ENCODE peak calls at places on chromosomes 12 and 14, in four cellular contexts. C is HepG2, Q is Panc1, J is K562. F is an unnamed sample.

GRCh38 chr14:42095155-42095554 is 488.5 kb downstream of the LRFN5 start:
- DNase-seq in C (no peak), Q (no peak), J (no peak), F (no peak)

GRCh38 chr12:28191018-28191595 is 851 bp downstream of the CCDC91 start:
- DNase-seq in C (no peak), Q (no peak), J (peak), F (no peak)

GRCh38 chr12:119061208-119061796 is 80.0 kb downstream of the SRRM4 start:
- DNase-seq in C (peak), Q (no peak), J (peak), F (no peak)

GRCh38 chr14:105508601-105509000 is 17.6 kb downstream of the TEDC1 start:
- DNase-seq in C (no peak), Q (no peak), J (no peak), F (no peak)

GRCh38 chr14:65940056-65940735 is 527.7 kb downstream of the FUT8 start:
- DNase-seq in C (peak), Q (no peak), J (peak), F (peak)

GRCh38 chr12:76259071-76259470 is 89.1 kb downstream of the BBS10 start:
- DNase-seq in C (no peak), Q (no peak), J (no peak), F (no peak)

GRCh38 chr12:107780298-107780697 is 5.8 kb downstream of the ASCL4 start:
- DNase-seq in C (no peak), Q (no peak), J (no peak), F (no peak)

GRCh38 chr14:49879683-49880204 is 13.1 kb upstream of the ARF6 start:
- DNase-seq in C (peak), Q (no peak), J (peak), F (peak)

GRCh38 chr12:1936406-1937320 is 18.2 kb upstream of the CACNA2D4 start:
- DNase-seq in C (no peak), Q (no peak), J (no peak), F (no peak)

GRCh38 chr14:53692451-53693330 is 263.9 kb downstream of the BMP4 start:
- DNase-seq in C (no peak), Q (no peak), J (no peak), F (no peak)

GRCh38 chr14:60317609-60318008 is 68.6 kb downstream of the PPM1A start:
- DNase-seq in C (no peak), Q (no peak), J (no peak), F (no peak)

GRCh38 chr14:78754059-78754458 is 583.9 kb downstream of the NRXN3 start:
- DNase-seq in C (no peak), Q (no peak), J (no peak), F (no peak)

GRCh38 chr14:64112859-64113258 is 181.3 kb downstream of the ESR2 start:
- DNase-seq in C (no peak), Q (no peak), J (no peak), F (no peak)

GRCh38 chr12:3632256-3633240 is 120.4 kb downstream of the CRACR2A start:
- DNase-seq in C (no peak), Q (no peak), J (no peak), F (no peak)

GRCh38 chr12:124513297-124513867 is 54.0 kb downstream of the NCOR2 start:
- DNase-seq in C (no peak), Q (no peak), J (no peak), F (no peak)

GRCh38 chr14:28661171-28661772 is 105.3 kb upstream of the FOXG1 start:
- DNase-seq in C (peak), Q (no peak), J (no peak), F (no peak)

GRCh38 chr14:91413547-91414474 is 3.8 kb downstream of the CCDC88C start:
- DNase-seq in C (no peak), Q (no peak), J (no peak), F (no peak)

GRCh38 chr14:66046035-66046434 is 440.1 kb upstream of the CCDC196 start:
- DNase-seq in C (no peak), Q (no peak), J (no peak), F (no peak)

GRCh38 chr14:89858084-89858483 is 96.4 kb downstream of the EFCAB11 start:
- DNase-seq in C (no peak), Q (no peak), J (no peak), F (no peak)

GRCh38 chr14:96092936-96093335 is 53.8 kb downstream of the C14orf132 start:
- DNase-seq in C (no peak), Q (no peak), J (no peak), F (no peak)

GRCh38 chr12:50017047-50017446 is 8.2 kb downstream of the RACGAP1 start:
- DNase-seq in C (no peak), Q (no peak), J (no peak), F (no peak)

GRCh38 chr12:52788111-52788875 is 7.6 kb downstream of the KRT3 start:
- DNase-seq in C (no peak), Q (no peak), J (no peak), F (no peak)

GRCh38 chr14:106318700-106319099 is 792.3 kb downstream of the TMEM121 start:
- DNase-seq in C (no peak), Q (no peak), J (peak), F (no peak)

GRCh38 chr12:52976574-52977071 is 27.7 kb downstream of the KRT18 start:
- DNase-seq in C (no peak), Q (no peak), J (no peak), F (no peak)

GRCh38 chr12:76755829-76756379 is 8.0 kb upstream of the ZDHHC17 start:
- DNase-seq in C (no peak), Q (no peak), J (no peak), F (no peak)

GRCh38 chr12:109494348-109494881 is 17.0 kb downstream of the UBE3B start:
- DNase-seq in C (peak), Q (no peak), J (no peak), F (no peak)

GRCh38 chr14:53591816-53592215 is 364.8 kb downstream of the BMP4 start:
- DNase-seq in C (no peak), Q (no peak), J (no peak), F (no peak)

GRCh38 chr12:113174461-113175384 is 10.6 kb downstream of the DDX54 start:
- DNase-seq in C (peak), Q (no peak), J (peak), F (no peak)

GRCh38 chr14:92108345-92109254 is 2.2 kb upstream of the ATXN3 start:
- DNase-seq in C (peak), Q (no peak), J (no peak), F (no peak)

GRCh38 chr14:34098045-34098984 is 147.4 kb upstream of the EGLN3 start:
- DNase-seq in C (peak), Q (no peak), J (peak), F (peak)

GRCh38 chr12:68972570-68972969 is 39.6 kb upstream of the CPM start:
- DNase-seq in C (peak), Q (no peak), J (no peak), F (no peak)

GRCh38 chr14:99678198-99678597 is 5.9 kb upstream of the CYP46A1 start:
- DNase-seq in C (no peak), Q (no peak), J (no peak), F (no peak)

GRCh38 chr14:99679543-99679942 is 4.6 kb upstream of the CYP46A1 start:
- DNase-seq in C (no peak), Q (no peak), J (no peak), F (no peak)

GRCh38 chr14:99679996-99680395 is 4.1 kb upstream of the CYP46A1 start:
- DNase-seq in C (no peak), Q (no peak), J (no peak), F (no peak)

GRCh38 chr14:99677231-99677891 is 6.7 kb upstream of the CYP46A1 start:
- DNase-seq in C (no peak), Q (no peak), J (no peak), F (no peak)

GRCh38 chr14:99679111-99679510 is 5.0 kb upstream of the CYP46A1 start:
- DNase-seq in C (no peak), Q (no peak), J (no peak), F (no peak)
- TF ChIP-seq TCF7L2 in C (no peak), Q (no peak), J (no peak), F (no peak)

GRCh38 chr12:129840145-129840884 is 63.5 kb downstream of the TMEM132D start:
- DNase-seq in C (no peak), Q (no peak), J (no peak), F (no peak)

GRCh38 chr12:129848921-129849320 is 54.9 kb downstream of the TMEM132D start:
- DNase-seq in C (no peak), Q (no peak), J (no peak), F (no peak)

GRCh38 chr12:129839679-129840078 is 64.1 kb downstream of the TMEM132D start:
- DNase-seq in C (no peak), Q (no peak), J (no peak), F (no peak)

GRCh38 chr12:129847063-129847462 is 56.8 kb downstream of the TMEM132D start:
- DNase-seq in C (no peak), Q (no peak), J (no peak), F (no peak)

GRCh38 chr12:129844662-129845061 is 59.2 kb downstream of the TMEM132D start:
- DNase-seq in C (no peak), Q (no peak), J (no peak), F (no peak)
- TF ChIP-seq TCF7L2 in C (no peak), Q (no peak), J (no peak), F (no peak)

DNA sequence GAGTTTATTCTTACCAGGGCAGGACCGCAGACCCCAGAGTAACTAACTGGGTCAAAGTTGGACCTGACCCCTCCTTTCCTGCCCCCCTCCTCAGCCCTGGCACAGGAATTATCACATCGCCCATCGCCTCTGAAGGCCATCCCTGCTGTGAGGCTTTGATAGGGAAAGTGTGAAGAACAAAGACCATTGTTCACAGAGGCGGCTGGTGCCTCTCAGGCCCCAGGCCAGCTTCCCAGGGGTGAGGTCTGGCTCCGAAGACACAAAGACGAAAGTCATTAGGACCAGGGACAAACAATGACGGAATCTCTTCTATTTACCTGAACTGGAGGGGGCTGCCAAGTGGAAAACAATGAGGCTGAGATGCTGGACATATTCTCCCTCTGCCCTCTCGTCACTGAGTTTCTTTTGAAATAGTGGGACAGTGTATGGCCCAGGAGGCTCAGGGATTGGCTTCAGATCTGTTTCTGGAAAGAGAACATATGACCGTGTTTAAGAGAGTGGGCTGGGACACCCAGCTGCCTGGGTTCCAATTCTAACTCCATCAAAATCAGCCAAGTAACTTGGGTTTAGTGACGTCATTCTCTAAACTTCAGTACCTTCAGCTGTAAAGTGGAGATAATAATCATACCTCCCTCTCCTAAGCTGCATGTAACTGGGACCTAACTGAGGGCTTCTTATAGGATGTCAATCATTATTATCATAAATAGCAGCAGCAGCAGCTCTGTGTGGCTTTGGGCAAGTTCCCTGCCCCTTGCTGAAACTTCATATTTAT is 769.4 kb downstream of the MED13L start:
- DNase-seq in C (peak), Q (no peak), J (no peak), F (no peak)
- TF ChIP-seq TCF7L2 in C (no peak), Q (no peak), J (no peak), F (peak)

GRCh38 chr12:103908877-103909276 is 21.3 kb upstream of the HSP90B1 start:
- DNase-seq in C (no peak), Q (no peak), J (no peak), F (no peak)
- TF ChIP-seq TCF7L2 in C (no peak), Q (no peak), J (no peak), F (no peak)

DNA sequence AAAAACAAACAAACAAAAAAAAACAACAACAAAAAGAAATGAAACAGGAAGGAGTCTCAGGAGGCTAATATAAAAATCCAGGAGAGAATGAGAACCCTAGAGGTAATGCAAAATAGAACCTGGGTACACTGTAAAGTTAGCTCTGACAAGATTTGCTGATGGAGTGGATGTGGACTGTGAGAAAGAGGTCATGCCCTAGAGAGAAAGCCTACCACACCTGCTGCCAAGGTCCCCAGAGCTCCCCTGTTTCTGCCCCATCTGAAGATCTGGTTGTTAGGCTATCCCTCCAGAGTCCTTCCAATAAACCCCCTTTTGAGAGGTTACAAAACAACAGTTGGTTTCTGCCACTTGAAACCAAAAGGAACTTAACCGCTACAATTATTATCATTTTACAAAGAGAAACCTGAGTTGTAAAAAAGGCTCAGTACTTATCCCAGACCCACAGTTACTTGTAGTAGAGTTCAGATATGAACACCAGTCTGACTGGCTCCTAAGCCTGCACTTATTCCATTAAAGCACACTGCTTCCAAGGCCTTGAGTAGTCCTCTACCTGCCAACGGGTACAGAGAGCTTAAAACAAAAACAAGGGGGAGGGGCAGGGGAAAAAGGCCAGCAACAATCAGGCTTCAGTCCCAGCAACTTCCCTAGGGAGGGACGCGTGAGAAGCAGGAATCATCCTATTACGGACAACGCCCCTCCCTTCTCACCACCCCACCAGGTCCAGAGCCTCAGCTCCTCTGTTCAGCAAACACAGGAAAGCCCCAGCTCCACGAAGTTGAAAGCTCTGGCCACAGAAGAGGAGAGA is 27.7 kb downstream of the PPP1R13B start:
- DNase-seq in C (peak), Q (no peak), J (no peak), F (no peak)
- TF ChIP-seq TCF7L2 in C (no peak), Q (no peak), J (no peak), F (no peak)

DNA sequence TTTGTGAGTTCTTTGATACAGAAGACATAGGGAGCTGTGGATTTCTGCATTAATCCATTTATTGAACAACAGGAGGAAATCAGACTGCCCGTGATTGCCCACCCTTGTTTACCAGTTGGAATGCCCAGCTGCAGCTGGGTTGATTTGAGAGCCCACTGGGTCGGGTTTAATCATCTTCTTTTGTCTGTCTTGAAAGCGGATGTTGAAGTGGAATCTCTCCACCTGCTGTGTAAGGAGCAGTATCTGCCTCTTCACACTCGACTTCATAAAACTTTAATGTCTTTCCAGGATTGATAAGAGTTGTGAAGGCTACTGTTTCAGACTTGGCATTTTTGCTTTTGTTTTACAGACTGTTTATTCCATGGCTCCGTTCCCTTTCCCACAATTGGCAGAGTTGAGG is 39.9 kb downstream of the TBC1D30 start:
- DNase-seq in C (no peak), Q (no peak), J (no peak), F (no peak)
- TF ChIP-seq TCF7L2 in C (no peak), Q (no peak), J (no peak), F (no peak)

GRCh38 chr12:84727964-84728363 is 184.6 kb downstream of the SLC6A15 start:
- DNase-seq in C (peak), Q (no peak), J (no peak), F (no peak)
- TF ChIP-seq TCF7L2 in C (no peak), Q (no peak), J (no peak), F (peak)

DNA sequence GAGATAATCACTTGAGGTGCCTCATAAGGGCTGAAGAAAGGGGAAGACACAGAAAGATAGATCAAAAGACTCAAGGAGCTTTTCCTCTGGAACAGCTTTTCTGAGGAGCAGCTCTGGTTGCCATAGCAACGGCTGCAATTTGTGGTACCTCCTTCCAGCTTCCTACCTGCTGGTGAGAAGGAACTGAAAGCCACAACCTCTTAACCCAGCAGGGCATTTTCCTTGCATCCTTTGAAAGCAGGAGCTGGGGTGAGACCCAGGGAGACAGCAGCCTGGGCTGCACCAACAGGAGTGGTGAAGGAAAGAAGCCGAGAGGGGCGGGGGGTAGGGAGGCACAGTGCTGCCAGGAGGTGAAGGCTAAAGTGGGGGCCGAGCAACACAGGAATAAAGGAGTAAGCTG is 129.6 kb downstream of the RPAP3 start:
- DNase-seq in C (no peak), Q (no peak), J (no peak), F (no peak)
- TF ChIP-seq TCF7L2 in C (no peak), Q (no peak), J (no peak), F (no peak)

GRCh38 chr12:11497995-11498394 is 102.6 kb upstream of the PRB2 start:
- DNase-seq in C (no peak), Q (no peak), J (no peak), F (no peak)

GRCh38 chr12:11500861-11501230 is 105.5 kb upstream of the PRB2 start:
- DNase-seq in C (no peak), Q (no peak), J (no peak), F (no peak)

GRCh38 chr12:11499802-11500201 is 104.4 kb upstream of the PRB2 start:
- DNase-seq in C (no peak), Q (no peak), J (no peak), F (no peak)

GRCh38 chr12:11497438-11497837 is 102.1 kb upstream of the PRB2 start:
- DNase-seq in C (no peak), Q (no peak), J (no peak), F (no peak)

DNA sequence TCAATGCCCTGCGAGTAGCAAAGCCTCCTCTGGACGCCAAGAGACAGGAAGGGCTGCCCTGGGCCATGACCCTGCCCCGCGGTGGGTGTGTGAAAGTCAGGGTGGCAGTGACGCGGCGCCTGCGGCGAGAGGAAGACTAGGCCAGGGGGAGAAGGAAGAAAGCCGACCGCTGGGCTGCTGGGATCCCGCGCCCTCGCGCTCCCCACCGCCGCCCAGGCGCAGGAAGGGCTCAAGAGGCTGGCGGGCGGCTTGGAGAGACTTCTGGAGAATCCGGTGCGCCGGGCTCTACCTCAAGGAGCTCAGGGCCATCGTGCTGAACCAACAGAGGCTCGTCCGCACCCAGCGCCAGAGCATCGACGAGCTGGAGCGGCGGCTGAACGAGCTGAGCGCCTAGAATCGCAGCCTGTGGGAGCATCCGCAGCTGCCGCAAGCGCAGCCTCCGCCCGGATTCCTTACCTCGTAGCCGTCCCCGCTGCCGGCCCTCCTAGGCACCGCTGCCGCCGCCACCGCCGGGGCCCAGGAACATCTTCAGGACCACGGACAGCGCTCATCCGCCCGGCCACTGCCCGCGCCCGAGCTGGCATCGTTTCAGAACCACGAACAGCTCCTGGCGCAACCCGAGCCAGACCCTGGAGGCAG is 105.0 kb upstream of the PRB2 start:
- DNase-seq in C (peak), Q (no peak), J (peak), F (no peak)
- TF ChIP-seq TCF7L2 in C (no peak), Q (no peak), J (no peak), F (no peak)

DNA sequence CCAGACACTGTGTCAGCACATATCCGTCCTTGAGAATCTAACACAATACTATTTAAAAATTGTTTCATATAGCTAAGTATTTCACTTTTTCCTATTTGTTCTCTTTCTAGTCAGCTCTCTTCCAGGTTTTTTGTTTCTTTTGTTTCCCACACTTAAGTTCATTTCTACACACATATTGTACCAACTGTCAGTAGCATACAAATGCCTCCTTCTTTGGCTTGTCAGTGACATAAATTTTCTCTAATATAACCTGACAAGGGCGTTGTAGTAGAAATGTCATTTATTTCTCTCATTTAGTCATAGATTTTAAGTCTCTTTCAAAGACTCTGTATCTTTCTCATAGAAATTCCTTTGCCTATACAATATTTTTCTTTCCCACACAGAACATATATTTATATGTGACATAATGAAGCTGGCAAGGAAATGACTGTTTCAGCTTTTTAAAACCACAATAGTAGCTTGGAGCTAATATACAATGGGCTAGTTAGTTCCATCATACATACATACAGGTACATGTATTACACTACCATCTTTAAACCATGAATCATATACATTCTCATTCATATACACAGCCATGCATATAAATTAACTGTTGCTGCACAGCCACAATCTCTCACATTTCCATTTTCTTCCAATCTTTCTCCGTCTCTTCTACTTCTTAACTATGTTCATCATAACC is 42.3 kb upstream of the EPS8 start:
- DNase-seq in C (no peak), Q (no peak), J (no peak), F (no peak)
- TF ChIP-seq TCF7L2 in C (no peak), Q (no peak), J (no peak), F (no peak)